ENCODE peak calls at places on chromosomes 11 and 22, in seven cellular contexts. A, Q, B, W, U, C and V are unnamed samples.

GRCh38 chr11:3014314-3014938 is 22.3 kb upstream of the NAP1L4 start:
- DNase-seq in A (no peak), Q (no peak), B (no peak), W (no peak), U (no peak), C (no peak), V (no peak)

GRCh38 chr22:28207281-28208030 is 288.4 kb upstream of the PITPNB start:
- DNase-seq in A (no peak), Q (no peak), B (no peak), W (no peak), U (no peak), C (peak), V (no peak)

GRCh38 chr11:112016765-112017356 is 8.3 kb upstream of the DLAT start:
- DNase-seq in A (no peak), Q (no peak), B (peak), W (peak), U (no peak), C (peak), V (no peak)

GRCh38 chr11:23540101-23540561 is 679.9 kb upstream of the CCDC179 start:
- DNase-seq in A (peak), Q (no peak), B (peak), W (peak), U (peak), C (peak), V (peak)

GRCh38 chr11:8867856-8868705 is 42.9 kb upstream of the AKIP1 start:
- DNase-seq in A (no peak), Q (no peak), B (peak), W (peak), U (no peak), C (peak), V (no peak)

GRCh38 chr11:2767751-2768150 is 68.0 kb upstream of the KCNQ1OT1 start:
- DNase-seq in A (no peak), Q (no peak), B (no peak), W (no peak), U (no peak), C (no peak), V (peak)

GRCh38 chr11:26621147-26621546 is 49.1 kb upstream of the MUC15 start:
- DNase-seq in A (no peak), Q (no peak), B (peak), W (no peak), U (no peak), C (peak), V (no peak)

GRCh38 chr22:43720718-43721117 is 91.4 kb downstream of the EFCAB6 start:
- DNase-seq in A (peak), Q (no peak), B (no peak), W (no peak), U (no peak), C (no peak), V (no peak)

GRCh38 chr11:116928845-116929244 is 91.4 kb upstream of the APOA1 start:
- DNase-seq in A (peak), Q (no peak), B (no peak), W (no peak), U (no peak), C (no peak), V (no peak)

GRCh38 chr11:77072851-77073327 is 6.1 kb downstream of the CAPN5 start:
- DNase-seq in A (no peak), Q (no peak), B (no peak), W (no peak), U (no peak), C (no peak), V (peak)

GRCh38 chr11:38791346-38791961 is 2193.4 kb upstream of the RAG2 start:
- DNase-seq in A (peak), Q (no peak), B (peak), W (peak), U (peak), C (peak), V (peak)

GRCh38 chr22:50599816-50600454 is 658 bp upstream of the MAPK8IP2 start:
- DNase-seq in A (no peak), Q (no peak), B (peak), W (no peak), U (peak), C (peak), V (peak)

GRCh38 chr22:37088108-37088605 is 21.4 kb downstream of the TMPRSS6 start:
- DNase-seq in A (no peak), Q (no peak), B (peak), W (no peak), U (no peak), C (peak), V (no peak)

GRCh38 chr22:31271026-31271425 is 21.3 kb downstream of the PIK3IP1 start:
- DNase-seq in A (no peak), Q (no peak), B (no peak), W (no peak), U (no peak), C (no peak), V (no peak)

GRCh38 chr11:94933225-94934130 is 39.9 kb downstream of the CWC15 start:
- DNase-seq in A (no peak), Q (no peak), B (peak), W (peak), U (no peak), C (peak), V (no peak)

GRCh38 chr22:33076368-33076767 is 18.2 kb upstream of the SYN3 start:
- DNase-seq in A (no peak), Q (no peak), B (peak), W (no peak), U (no peak), C (peak), V (no peak)

GRCh38 chr22:44133901-44134511 is 46.7 kb upstream of the PARVG start:
- DNase-seq in A (no peak), Q (peak), B (no peak), W (peak), U (no peak), C (peak), V (no peak)

GRCh38 chr11:87463486-87464102 is 425.9 kb downstream of the TMEM135 start:
- DNase-seq in A (peak), Q (no peak), B (peak), W (no peak), U (no peak), C (peak), V (peak)

GRCh38 chr11:10305262-10305963 is 540 bp downstream of the ADM start:
- DNase-seq in A (no peak), Q (peak), B (peak), W (no peak), U (peak), C (peak), V (peak)

GRCh38 chr22:41124086-41124485 is 31.7 kb downstream of the EP300 start:
- DNase-seq in A (no peak), Q (no peak), B (no peak), W (no peak), U (no peak), C (no peak), V (no peak)

GRCh38 chr11:10550503-10550902 is 9.5 kb upstream of the RNF141 start:
- DNase-seq in A (no peak), Q (no peak), B (peak), W (no peak), U (no peak), C (peak), V (no peak)

GRCh38 chr22:28969401-28970168 is 86.2 kb downstream of the ZNRF3 start:
- DNase-seq in A (no peak), Q (no peak), B (no peak), W (no peak), U (no peak), C (peak), V (no peak)

GRCh38 chr11:3119141-3119821 is 45.8 kb downstream of the OSBPL5 start:
- DNase-seq in A (no peak), Q (peak), B (no peak), W (no peak), U (no peak), C (no peak), V (no peak)

GRCh38 chr11:117631336-117632090 is 165.5 kb downstream of the DSCAML1 start:
- DNase-seq in A (no peak), Q (no peak), B (no peak), W (no peak), U (no peak), C (no peak), V (no peak)

GRCh38 chr11:67022961-67023956 is at the start of gene SYT12:
- DNase-seq in A (no peak), Q (no peak), B (peak), W (no peak), U (no peak), C (peak), V (no peak)

GRCh38 chr22:19556963-19557545 is 32.8 kb upstream of the CLDN5 start:
- DNase-seq in A (no peak), Q (no peak), B (no peak), W (no peak), U (no peak), C (no peak), V (no peak)

GRCh38 chr11:44387415-44387814 is 77.5 kb upstream of the ALX4 start:
- DNase-seq in A (no peak), Q (no peak), B (no peak), W (no peak), U (no peak), C (no peak), V (no peak)

GRCh38 chr22:42700901-42701300 is 19.8 kb downstream of the A4GALT start:
- DNase-seq in A (no peak), Q (no peak), B (no peak), W (no peak), U (no peak), C (no peak), V (no peak)

GRCh38 chr22:42701694-42702093 is 19.0 kb downstream of the A4GALT start:
- DNase-seq in A (peak), Q (no peak), B (no peak), W (no peak), U (no peak), C (no peak), V (no peak)

GRCh38 chr22:42700355-42700754 is 20.3 kb downstream of the A4GALT start:
- DNase-seq in A (no peak), Q (no peak), B (no peak), W (no peak), U (no peak), C (no peak), V (no peak)

GRCh38 chr22:42704896-42705295 is 15.8 kb downstream of the A4GALT start:
- DNase-seq in A (peak), Q (no peak), B (no peak), W (no peak), U (no peak), C (no peak), V (no peak)

DNA sequence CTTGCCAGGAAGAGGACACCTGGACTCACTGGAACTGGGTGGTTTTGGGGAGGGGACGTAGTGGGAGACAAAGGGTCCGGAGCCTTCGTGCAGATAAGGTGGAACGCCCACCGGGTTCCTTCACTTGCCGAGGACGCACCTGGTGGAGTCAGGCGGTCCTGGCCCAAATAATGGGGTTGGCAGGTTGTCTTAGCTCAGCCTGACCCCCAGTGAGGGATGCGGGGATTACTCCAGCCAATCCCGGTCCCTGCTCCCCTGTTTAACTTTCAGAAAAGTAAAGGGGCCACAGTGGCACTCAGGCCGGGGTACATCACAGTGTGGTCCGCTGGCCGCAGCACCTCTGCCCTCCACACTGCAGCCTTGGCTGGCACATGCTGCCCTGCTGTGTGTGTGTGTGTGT is 18.0 kb downstream of the A4GALT start:
- DNase-seq in A (peak), Q (no peak), B (no peak), W (no peak), U (no peak), C (no peak), V (no peak)
- TF ChIP-seq CTCF in A (no peak), Q (no peak), B (no peak), W (no peak), U (no peak), C (no peak), V (no peak)

DNA sequence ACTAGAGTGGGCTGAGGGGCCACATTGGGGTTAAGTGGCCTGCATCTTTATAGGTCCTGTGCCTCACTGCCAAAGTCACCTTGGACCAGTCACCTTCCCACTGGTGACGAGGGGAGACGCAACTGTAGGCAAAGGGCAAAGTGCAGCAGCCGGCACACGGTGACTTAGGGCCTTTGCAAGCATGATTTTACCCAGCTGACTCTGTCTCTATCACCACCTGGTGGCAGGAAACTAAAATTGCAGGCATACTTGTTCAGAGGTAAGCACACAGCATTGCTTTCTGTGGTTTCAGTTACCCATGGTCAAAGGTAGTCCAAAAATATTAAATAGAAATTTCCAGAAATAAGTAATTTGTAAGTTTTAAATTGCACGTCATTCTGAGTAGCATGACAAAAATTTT is 1164.4 kb downstream of the BRD1 start:
- DNase-seq in A (peak), Q (no peak), B (no peak), W (no peak), U (no peak), C (peak), V (no peak)
- TF ChIP-seq CTCF in A (peak), Q (no peak), B (peak), W (peak), U (no peak), C (peak), V (no peak)

GRCh38 chr11:61752117-61752924 is at the start of gene MYRF:
- DNase-seq in A (no peak), Q (peak), B (peak), W (no peak), U (peak), C (peak), V (peak)
- TF ChIP-seq CTCF in A (peak), Q (peak), B (peak), W (peak), U (peak), C (peak), V (peak)

GRCh38 chr11:131691558-131692041 is 321.2 kb downstream of the NTM start:
- DNase-seq in A (no peak), Q (no peak), B (peak), W (no peak), U (no peak), C (peak), V (peak)
- TF ChIP-seq CTCF in A (peak), Q (peak), B (peak), W (peak), U (peak), C (peak), V (peak)

GRCh38 chr11:68025047-68025446 is 5.4 kb upstream of the NDUFS8 start:
- DNase-seq in A (peak), Q (no peak), B (no peak), W (no peak), U (no peak), C (no peak), V (no peak)
- TF ChIP-seq CTCF in A (peak), Q (no peak), B (no peak), W (no peak), U (no peak), C (no peak), V (no peak)

DNA sequence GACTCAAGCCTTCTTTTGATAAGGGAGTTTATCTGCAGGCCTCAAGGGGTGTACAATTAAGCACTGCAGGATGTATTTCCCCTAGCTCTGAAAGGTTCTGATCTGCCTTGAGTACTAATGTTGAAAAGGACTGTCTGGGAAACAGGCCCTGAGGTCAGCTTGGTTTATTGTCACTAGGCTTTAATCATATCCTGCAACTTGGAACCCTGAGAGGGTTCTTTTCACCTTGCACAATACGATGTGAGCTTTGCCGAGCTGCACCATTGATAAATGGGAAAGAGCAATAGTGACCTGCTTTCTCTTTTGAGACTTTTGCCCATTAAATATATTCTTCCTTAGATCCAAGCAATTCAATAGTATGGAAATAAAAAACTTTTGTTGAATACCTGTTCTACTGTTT is 31.6 kb upstream of the HORMAD2 start:
- DNase-seq in A (no peak), Q (no peak), B (no peak), W (no peak), U (no peak), C (no peak), V (no peak)
- TF ChIP-seq CTCF in A (no peak), Q (no peak), B (no peak), W (no peak), U (no peak), C (no peak), V (no peak)

GRCh38 chr11:133942594-133942993 is 14.2 kb downstream of the IGSF9B start:
- DNase-seq in A (no peak), Q (no peak), B (no peak), W (no peak), U (no peak), C (no peak), V (no peak)
- TF ChIP-seq CTCF in A (no peak), Q (no peak), B (no peak), W (no peak), U (no peak), C (no peak), V (no peak)

DNA sequence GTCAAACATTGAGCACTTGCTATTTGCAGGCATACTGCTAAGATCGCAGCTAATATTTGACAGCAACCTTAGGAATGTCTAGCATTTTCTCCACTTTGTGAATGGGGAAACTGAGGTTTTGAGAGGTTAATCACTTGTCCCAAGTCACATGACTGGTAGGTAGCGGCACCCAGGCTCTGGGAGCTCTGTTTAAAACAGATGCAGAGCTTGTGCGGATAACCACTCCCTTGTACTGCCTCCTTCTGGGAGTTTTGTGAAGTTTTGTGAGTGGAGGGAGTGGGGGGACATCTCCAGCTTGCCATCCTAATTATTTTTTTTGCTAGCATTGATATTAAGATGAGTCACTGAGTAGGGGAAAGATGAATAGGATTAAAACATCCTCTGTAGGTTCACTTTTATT is 134.7 kb downstream of the GRIK4 start:
- DNase-seq in A (no peak), Q (peak), B (no peak), W (no peak), U (no peak), C (no peak), V (no peak)
- TF ChIP-seq CTCF in A (no peak), Q (no peak), B (no peak), W (no peak), U (no peak), C (no peak), V (no peak)